ENCODE peak calls at places on chromosomes 13 and 19, in eight cellular contexts. P, K, L, I, G, E, O and Z are unnamed samples. For H3K4me1, the result is how much of the 10 kb centered on the place peaks cover.

GRCh38 chr19:58009666-58010301 is 7.2 kb upstream of the ZNF606 start:
- DNase-seq in P (peak), K (peak), L (peak), I (peak), G (peak), E (peak), O (no peak), Z (no peak)

GRCh38 chr19:33280351-33280921 is 21.9 kb downstream of the CEBPA start:
- DNase-seq in P (no peak), K (no peak), L (no peak), I (no peak), G (no peak), E (no peak), O (no peak), Z (no peak)

GRCh38 chr13:113209336-113209879 is at the start of gene CUL4A:
- DNase-seq in P (peak), K (peak), L (peak), I (peak), G (peak), E (peak), O (peak), Z (no peak)

GRCh38 chr19:50482271-50482855 is 5.7 kb upstream of the GARIN5A start:
- DNase-seq in P (no peak), K (no peak), L (no peak), I (no peak), G (no peak), E (no peak), O (no peak), Z (no peak)

GRCh38 chr13:70014337-70014736 is 93.3 kb upstream of the ATXN8OS start:
- DNase-seq in P (no peak), K (no peak), L (no peak), I (no peak), G (no peak), E (no peak), O (no peak), Z (no peak)

GRCh38 chr13:48976677-48977625 is 1.2 kb downstream of the FNDC3A start:
- DNase-seq in P (no peak), K (no peak), L (peak), I (no peak), G (no peak), E (no peak), O (no peak), Z (no peak)

GRCh38 chr13:77740931-77741586 is 43.6 kb downstream of the SLAIN1 start:
- DNase-seq in P (no peak), K (no peak), L (no peak), I (no peak), G (no peak), E (no peak), O (no peak), Z (no peak)

GRCh38 chr19:4521888-4522242 is 3.6 kb upstream of the PLIN4 start:
- DNase-seq in P (no peak), K (no peak), L (no peak), I (no peak), G (no peak), E (no peak), O (no peak), Z (no peak)

GRCh38 chr19:10773969-10774368 is 56.1 kb downstream of the DNM2 start:
- DNase-seq in P (no peak), K (no peak), L (no peak), I (no peak), G (no peak), E (no peak), O (no peak), Z (no peak)

GRCh38 chr13:33454844-33455256 is 169.3 kb upstream of the STARD13 start:
- DNase-seq in P (no peak), K (no peak), L (no peak), I (no peak), G (no peak), E (peak), O (no peak), Z (no peak)

GRCh38 chr13:35720690-35721554 is 244.4 kb upstream of the MAB21L1 start:
- DNase-seq in P (peak), K (peak), L (peak), I (peak), G (no peak), E (peak), O (peak), Z (no peak)

GRCh38 chr13:74003374-74003773 is 130.8 kb downstream of the KLF12 start:
- DNase-seq in P (no peak), K (no peak), L (no peak), I (no peak), G (no peak), E (peak), O (no peak), Z (no peak)

GRCh38 chr19:709196-709964 is 645 bp downstream of the PALM start:
- DNase-seq in P (no peak), K (no peak), L (no peak), I (no peak), G (no peak), E (no peak), O (no peak), Z (no peak)

GRCh38 chr19:39144487-39145071 is 19.0 kb downstream of the PAK4 start:
- DNase-seq in P (peak), K (no peak), L (no peak), I (no peak), G (no peak), E (peak), O (no peak), Z (no peak)

GRCh38 chr13:71866173-71867091 is 572 bp downstream of the DACH1 start:
- DNase-seq in P (peak), K (peak), L (no peak), I (peak), G (no peak), E (no peak), O (no peak), Z (no peak)

GRCh38 chr19:58551123-58551497 is 3.8 kb downstream of the CHMP2A start:
- DNase-seq in P (no peak), K (no peak), L (no peak), I (no peak), G (no peak), E (no peak), O (no peak), Z (no peak)

GRCh38 chr19:42392165-42392564 is 2.1 kb upstream of the CNFN start:
- DNase-seq in P (no peak), K (no peak), L (no peak), I (no peak), G (no peak), E (no peak), O (no peak), Z (no peak)

GRCh38 chr13:30696278-30697176 is 38.8 kb upstream of the ALOX5AP start:
- DNase-seq in P (peak), K (peak), L (no peak), I (peak), G (no peak), E (peak), O (no peak), Z (no peak)

GRCh38 chr13:23427342-23428182 is 5.9 kb downstream of the SACS start:
- DNase-seq in P (no peak), K (no peak), L (peak), I (no peak), G (peak), E (peak), O (no peak), Z (no peak)

GRCh38 chr13:113410472-113411201 is 42.7 kb downstream of the ADPRHL1 start:
- DNase-seq in P (no peak), K (peak), L (peak), I (no peak), G (no peak), E (peak), O (peak), Z (no peak)

GRCh38 chr19:7385062-7385461 is 36.3 kb downstream of the ARHGEF18 start:
- DNase-seq in P (no peak), K (no peak), L (no peak), I (no peak), G (no peak), E (no peak), O (no peak), Z (no peak)

GRCh38 chr13:110249326-110249725 is 57.6 kb downstream of the COL4A1 start:
- DNase-seq in P (no peak), K (no peak), L (no peak), I (no peak), G (no peak), E (no peak), O (no peak), Z (no peak)

GRCh38 chr13:110251227-110251791 is 55.6 kb downstream of the COL4A1 start:
- DNase-seq in P (no peak), K (no peak), L (no peak), I (no peak), G (no peak), E (no peak), O (no peak), Z (no peak)

GRCh38 chr13:110246530-110246929 is 60.4 kb downstream of the COL4A1 start:
- DNase-seq in P (no peak), K (no peak), L (no peak), I (no peak), G (no peak), E (no peak), O (no peak), Z (peak)

GRCh38 chr13:110250258-110250891 is 56.6 kb downstream of the COL4A1 start:
- DNase-seq in P (no peak), K (peak), L (no peak), I (no peak), G (no peak), E (peak), O (no peak), Z (peak)

DNA sequence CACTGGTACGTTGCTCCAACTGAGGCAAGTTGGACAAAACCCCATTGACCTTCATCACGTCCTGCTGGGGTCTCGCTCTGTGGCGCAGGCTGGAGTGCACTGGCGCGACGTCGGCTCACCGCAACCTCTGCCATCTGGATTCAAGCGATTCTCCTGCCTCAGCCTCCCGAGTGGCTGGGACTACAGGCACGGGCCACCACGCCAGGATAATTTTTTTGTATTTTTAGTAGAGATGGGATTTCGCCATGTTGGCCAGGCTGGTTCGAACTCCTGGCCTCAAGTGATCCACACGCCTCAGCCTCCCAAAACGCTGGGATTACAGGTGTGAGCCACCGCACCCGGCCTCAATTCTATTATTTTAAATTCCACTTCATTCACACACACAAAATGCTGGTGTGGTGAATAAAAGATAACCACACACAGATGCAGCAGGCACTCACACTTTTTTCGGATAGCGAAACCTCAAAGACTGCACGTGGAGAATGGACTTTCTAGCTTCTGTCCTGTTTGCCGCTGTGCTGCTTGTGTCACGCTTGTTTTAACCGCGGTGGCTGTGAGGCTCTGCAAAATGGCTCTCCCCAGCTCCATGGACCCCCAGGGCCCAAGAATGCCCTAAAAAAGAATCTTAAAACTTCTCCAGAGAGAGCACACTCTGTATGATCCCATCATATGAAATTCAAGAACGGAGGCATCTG is 58.4 kb downstream of the COL4A1 start:
- DNase-seq in P (no peak), K (no peak), L (no peak), I (no peak), G (no peak), E (no peak), O (no peak), Z (peak)
- H3K4me1 ChIP-seq in P (under half), K (half or more), L (under half), I (under half), G (under half), E (under half), O (under half), Z (half or more)

GRCh38 chr13:104315606-104316005 is 1249.4 kb upstream of the SLC10A2 start:
- DNase-seq in P (no peak), K (no peak), L (peak), I (no peak), G (no peak), E (peak), O (peak), Z (no peak)
- TF ChIP-seq POLR2A in P (no peak), K (no peak), L (no peak), I (no peak), G (no peak), E (no peak), O (no peak), Z (no peak)

GRCh38 chr13:21674271-21675009 is 3.6 kb downstream of the FGF9 start:
- DNase-seq in P (no peak), K (peak), L (no peak), I (no peak), G (no peak), E (no peak), O (no peak), Z (no peak)
- H3K27ac ChIP-seq in P (no peak), K (peak), L (peak), I (peak), G (no peak), E (no peak), O (no peak), Z (peak)

DNA sequence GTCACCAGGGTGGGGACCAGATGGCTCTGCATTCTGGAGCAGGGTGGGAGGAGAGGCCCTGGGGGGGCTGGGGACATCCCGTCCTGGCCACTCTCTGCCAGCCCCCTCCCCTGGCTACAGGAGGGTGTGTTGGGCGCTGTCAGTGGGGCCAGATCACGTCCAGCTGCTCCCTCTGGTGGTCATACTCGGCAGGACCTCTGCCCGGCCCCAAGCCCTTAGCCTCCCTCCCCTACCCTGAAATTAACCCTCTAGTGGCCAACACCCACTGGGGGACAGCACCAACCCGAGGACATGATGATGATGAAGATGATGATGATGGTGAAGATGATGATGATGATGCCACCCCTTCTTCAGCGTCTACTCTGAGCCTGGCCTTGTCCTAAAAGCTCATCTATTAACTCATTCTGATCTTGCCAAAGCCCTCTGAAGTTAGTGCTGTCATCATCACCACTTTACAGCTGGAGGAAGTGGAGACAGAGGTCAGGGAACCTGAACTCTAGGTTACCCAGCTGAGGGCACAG is 590 bp upstream of the LGI4 start:
- DNase-seq in P (peak), K (peak), L (peak), I (peak), G (no peak), E (peak), O (peak), Z (no peak)
- H3K4me1 ChIP-seq in P (under half), K (under half), L (under half), I (under half), G (under half), E (under half), O (under half), Z (half or more)

DNA sequence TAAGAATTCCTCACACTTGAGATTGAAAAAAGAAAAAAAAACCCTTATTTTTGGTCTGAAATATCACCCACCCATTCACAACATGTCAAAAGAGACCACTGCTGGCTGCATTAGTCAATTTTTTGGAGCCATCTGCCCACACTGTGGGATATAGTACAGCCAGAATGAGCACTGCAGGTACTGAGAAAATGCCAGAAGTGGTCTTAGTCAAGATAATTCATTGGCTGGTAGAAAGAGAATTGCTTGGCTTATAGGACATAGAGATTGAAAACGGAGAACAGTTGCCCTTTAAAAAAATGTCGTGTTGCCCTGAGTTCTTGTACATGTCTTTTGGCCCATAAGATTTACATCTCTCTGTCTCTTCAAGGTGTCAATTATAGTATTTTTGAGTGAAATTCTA is 1899.5 kb downstream of the OLFM4 start:
- DNase-seq in P (no peak), K (no peak), L (no peak), I (no peak), G (no peak), E (no peak), O (no peak), Z (no peak)
- TF ChIP-seq POLR2A in P (no peak), K (no peak), L (no peak), I (no peak), G (no peak), E (no peak), O (no peak), Z (no peak)